ENCODE peak calls at places on chromosomes 13 and 19, in five cellular contexts. T, P, G, J and Z are unnamed samples.

GRCh38 chr19:49496574-49497008 is 357 bp downstream of the RPS11 start:
- DNase-seq in T (no peak), P (no peak), G (no peak), J (no peak), Z (no peak)

GRCh38 chr13:105442941-105443340 is 1092.5 kb downstream of the EFNB2 start:
- DNase-seq in T (no peak), P (no peak), G (peak), J (no peak), Z (peak)

GRCh38 chr13:112968380-112968909 is 569 bp upstream of the MCF2L start:
- DNase-seq in T (peak), P (no peak), G (peak), J (no peak), Z (no peak)

GRCh38 chr13:33859691-33860303 is 41.8 kb downstream of the RFC3 start:
- DNase-seq in T (no peak), P (no peak), G (no peak), J (no peak), Z (no peak)

GRCh38 chr13:110233181-110233641 is 73.7 kb downstream of the COL4A1 start:
- DNase-seq in T (no peak), P (peak), G (peak), J (peak), Z (peak)

GRCh38 chr13:111284579-111284978 is 35.9 kb upstream of the TEX29 start:
- DNase-seq in T (no peak), P (no peak), G (no peak), J (no peak), Z (no peak)

GRCh38 chr13:113937073-113937472 is 36.8 kb downstream of the C13orf46 start:
- DNase-seq in T (no peak), P (no peak), G (no peak), J (no peak), Z (no peak)

GRCh38 chr13:103883698-103884097 is 817.5 kb upstream of the SLC10A2 start:
- DNase-seq in T (no peak), P (no peak), G (no peak), J (no peak), Z (no peak)

GRCh38 chr13:110874508-110874960 is 40.3 kb downstream of the ANKRD10 start:
- DNase-seq in T (peak), P (peak), G (peak), J (peak), Z (peak)

GRCh38 chr19:37867831-37868230 is 38.6 kb downstream of the WDR87 start:
- DNase-seq in T (no peak), P (no peak), G (no peak), J (no peak), Z (peak)

GRCh38 chr13:82412749-82413148 is 1469.5 kb downstream of the SLITRK1 start:
- DNase-seq in T (no peak), P (no peak), G (no peak), J (no peak), Z (no peak)

GRCh38 chr13:112651306-112651705 is 38.5 kb upstream of the ATP11A start:
- DNase-seq in T (no peak), P (no peak), G (no peak), J (no peak), Z (no peak)

GRCh38 chr19:34461375-34462100 is 20.0 kb upstream of the WTIP start:
- DNase-seq in T (no peak), P (peak), G (no peak), J (no peak), Z (peak)

GRCh38 chr19:33210266-33210940 is 15.2 kb downstream of the SLC7A10 start:
- DNase-seq in T (no peak), P (no peak), G (no peak), J (no peak), Z (no peak)
- TF ChIP-seq CTCF in T (no peak), P (no peak), G (no peak), J (no peak), Z (no peak)

DNA sequence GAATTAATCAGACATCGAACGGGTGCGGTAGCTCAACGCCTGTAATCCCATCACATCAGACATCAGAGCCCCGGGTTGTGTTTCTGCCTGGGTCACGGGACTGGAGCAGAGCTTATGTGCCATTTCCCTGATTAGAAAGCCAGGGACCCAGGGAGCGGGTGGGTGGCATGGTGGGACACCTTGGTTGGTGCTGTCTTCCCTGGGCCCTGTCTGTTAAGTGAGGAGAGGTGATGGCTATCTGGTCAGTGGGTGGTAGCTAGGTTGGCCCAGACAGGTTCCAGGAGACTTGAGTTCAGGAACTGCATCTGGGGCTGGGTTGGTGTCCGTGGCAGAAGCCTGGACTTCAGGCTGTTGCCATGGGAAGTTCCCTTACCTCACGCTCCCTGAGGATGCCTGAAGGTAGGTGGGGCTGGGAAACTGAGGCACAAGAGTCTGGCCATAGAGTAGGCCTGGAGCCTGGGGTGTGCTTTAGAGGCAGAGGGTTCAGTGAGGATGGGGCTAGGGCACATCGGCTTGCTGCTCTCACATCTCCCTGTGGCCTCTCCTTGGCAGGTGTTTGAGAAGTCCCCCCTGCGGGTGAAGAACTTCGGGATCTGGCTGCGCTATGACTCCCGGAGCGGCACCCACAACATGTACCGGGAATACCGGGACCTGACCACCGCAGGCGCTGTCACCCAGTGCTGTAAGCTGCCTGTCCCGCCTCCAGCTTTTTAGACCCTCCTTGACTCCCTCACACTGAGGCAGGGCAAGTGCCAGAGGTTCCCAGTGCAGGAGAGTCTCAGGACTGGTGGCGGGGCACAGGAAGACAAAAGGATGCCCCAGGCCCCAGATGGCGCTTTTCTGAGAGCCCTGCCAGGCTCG is 2.1 kb downstream of the RPL18A start:
- DNase-seq in T (no peak), P (no peak), G (no peak), J (no peak), Z (no peak)
- H3K4me3 ChIP-seq in T (peak), P (peak), G (no peak), J (no peak), Z (peak)

GRCh38 chr19:8577741-8578140 is 499 bp upstream of the MYO1F start:
- DNase-seq in T (no peak), P (no peak), G (no peak), J (no peak), Z (no peak)

GRCh38 chr19:8575467-8575997 is 1.7 kb downstream of the MYO1F start:
- DNase-seq in T (no peak), P (no peak), G (no peak), J (no peak), Z (peak)

GRCh38 chr19:8578642-8579265 is 1.5 kb upstream of the MYO1F start:
- DNase-seq in T (peak), P (peak), G (peak), J (peak), Z (peak)

GRCh38 chr19:8577247-8577646 is at the start of gene MYO1F:
- DNase-seq in T (no peak), P (no peak), G (peak), J (no peak), Z (no peak)

GRCh38 chr19:8576273-8576993 is 809 bp downstream of the MYO1F start:
- DNase-seq in T (no peak), P (no peak), G (peak), J (no peak), Z (no peak)
- TF ChIP-seq CTCF in T (no peak), P (no peak), G (no peak), J (no peak), Z (no peak)

GRCh38 chr13:36875431-36875830 is 44.6 kb downstream of the SMAD9 start:
- DNase-seq in T (no peak), P (no peak), G (no peak), J (no peak), Z (no peak)
- H3K4me3 ChIP-seq in T (no peak), P (no peak), G (no peak), J (no peak), Z (no peak)

DNA sequence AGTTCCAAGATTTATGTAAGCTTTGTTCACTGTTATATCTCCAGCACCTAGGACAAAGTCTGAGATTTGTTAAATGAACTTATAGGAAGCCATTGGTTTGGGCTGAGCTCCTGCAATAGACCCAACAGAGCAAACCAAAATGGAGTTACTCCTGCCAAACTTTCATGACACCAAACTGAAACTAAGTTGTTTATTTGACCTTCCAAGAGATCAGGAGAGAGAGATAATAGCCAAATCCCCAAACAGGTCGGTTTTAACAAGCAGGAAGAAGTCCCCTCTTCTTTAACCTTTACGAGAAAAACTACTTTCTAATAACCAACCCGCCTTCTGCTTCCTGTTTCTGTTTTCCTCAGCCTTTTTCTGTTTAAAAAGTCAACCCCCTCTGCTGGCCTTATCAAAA is 54.9 kb upstream of the ATP12A start:
- DNase-seq in T (no peak), P (no peak), G (no peak), J (no peak), Z (no peak)
- TF ChIP-seq CTCF in T (no peak), P (no peak), G (no peak), J (no peak), Z (no peak)

DNA sequence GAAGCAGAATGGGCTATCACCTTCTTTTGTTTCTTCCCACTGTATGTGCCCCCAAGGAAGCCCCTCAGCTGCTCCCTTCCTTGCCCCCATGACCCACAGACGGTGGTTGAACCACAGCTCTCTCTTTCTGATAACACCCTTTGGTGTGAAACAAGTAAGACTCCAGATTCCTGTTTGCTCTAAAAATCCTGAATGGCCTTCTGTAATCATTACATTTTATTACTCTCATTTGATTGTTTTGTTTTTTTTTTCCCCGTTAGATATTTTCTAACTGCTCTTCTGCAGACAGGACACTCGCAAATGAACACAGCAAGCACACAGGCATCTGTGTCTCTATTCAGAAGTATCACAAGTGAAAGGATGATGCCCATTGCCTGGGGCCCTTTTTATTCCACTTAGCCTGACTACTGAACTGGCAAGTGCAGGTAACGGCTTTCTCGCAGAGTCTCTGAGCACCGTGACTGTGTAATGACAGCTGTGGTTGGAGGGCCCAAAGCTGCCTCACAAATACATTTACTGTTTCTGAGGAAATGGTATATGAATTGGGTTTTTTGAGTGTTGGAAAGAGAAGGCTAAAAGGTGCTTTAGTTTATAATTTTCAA is 59.3 kb downstream of the OXGR1 start:
- DNase-seq in T (no peak), P (no peak), G (no peak), J (no peak), Z (no peak)
- H3K4me3 ChIP-seq in T (no peak), P (no peak), G (no peak), J (no peak), Z (no peak)

DNA sequence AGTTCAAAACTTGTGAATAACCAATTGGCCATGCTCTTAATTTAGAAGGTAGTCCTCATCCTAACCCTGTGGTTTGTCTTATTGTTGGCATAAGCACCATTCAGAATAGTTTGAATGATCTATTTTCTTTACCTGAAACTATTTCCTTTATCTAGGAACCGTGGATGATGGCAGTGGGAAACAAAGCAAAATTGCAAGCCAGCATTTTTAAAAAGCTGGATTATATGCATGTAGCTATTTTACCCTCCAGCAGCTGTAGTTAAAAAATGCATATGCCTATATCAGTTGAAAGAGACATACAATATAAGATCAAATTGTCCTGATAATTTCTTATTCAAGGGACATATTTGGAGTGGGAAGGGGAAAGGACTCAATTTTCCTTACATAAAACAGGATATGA is 19.3 kb downstream of the ZNF613 start:
- DNase-seq in T (no peak), P (no peak), G (no peak), J (no peak), Z (no peak)
- TF ChIP-seq CTCF in T (no peak), P (no peak), G (no peak), J (no peak), Z (no peak)

GRCh38 chr19:8085606-8086464 is 33.3 kb downstream of the CCL25 start:
- DNase-seq in T (peak), P (no peak), G (no peak), J (no peak), Z (no peak)
- H3K4me3 ChIP-seq in T (no peak), P (no peak), G (no peak), J (no peak), Z (no peak)